ENCODE peak calls at places on chromosomes 2 and 18, in six cellular contexts. H is brain microvascular endothelial cell, X is mammary epithelial cell, F is astrocyte of the spinal cord, B is astrocyte of the cerebellum, G is GM20000. I is an unnamed sample.

GRCh38 chr2:205868773-205869333 is 186.6 kb downstream of the NRP2 start:
- DNase-seq in H (peak; percentile 68), X (peak; percentile 72), F (peak; percentile 88), B (peak; percentile 57), G (peak; percentile 18), I (no peak)

GRCh38 chr2:217954051-217954450 is 48.7 kb downstream of the TNS1 start:
- DNase-seq in H (no peak), X (no peak), F (no peak), B (no peak), G (no peak), I (no peak)

GRCh38 chr18:10591891-10592290 is 66.1 kb downstream of the NAPG start:
- DNase-seq in H (no peak), X (no peak), F (no peak), B (no peak), G (no peak), I (no peak)

GRCh38 chr2:51997571-51997970 is 965.6 kb upstream of the NRXN1 start:
- DNase-seq in H (no peak), X (no peak), F (no peak), B (no peak), G (no peak), I (no peak)

GRCh38 chr18:78767648-78768071 is 212.0 kb upstream of the SALL3 start:
- DNase-seq in H (no peak), X (no peak), F (no peak), B (no peak), G (no peak), I (no peak)

GRCh38 chr2:53460347-53460746 is 307.3 kb upstream of the CHAC2 start:
- DNase-seq in H (no peak), X (peak; percentile 63), F (no peak), B (no peak), G (no peak), I (no peak)

GRCh38 chr2:30608643-30609042 is 161.6 kb downstream of the LCLAT1 start:
- DNase-seq in H (no peak), X (no peak), F (no peak), B (no peak), G (no peak), I (no peak)

GRCh38 chr2:190469770-190470169 is 61.6 kb downstream of the MFSD6 start:
- DNase-seq in H (peak; percentile 64), X (peak; percentile 89), F (peak; percentile 71), B (peak; percentile 35), G (no peak), I (peak; percentile 46)

GRCh38 chr2:37316181-37316580 is 8.5 kb downstream of the PRKD3 start:
- DNase-seq in H (no peak), X (no peak), F (no peak), B (no peak), G (no peak), I (no peak)

GRCh38 chr2:136787970-136788369 is 22.6 kb downstream of the THSD7B start:
- DNase-seq in H (no peak), X (no peak), F (no peak), B (no peak), G (no peak), I (no peak)

GRCh38 chr2:105600037-105600442 is 144.7 kb upstream of the NCK2 start:
- DNase-seq in H (no peak), X (no peak), F (no peak), B (no peak), G (no peak), I (no peak)

DNA sequence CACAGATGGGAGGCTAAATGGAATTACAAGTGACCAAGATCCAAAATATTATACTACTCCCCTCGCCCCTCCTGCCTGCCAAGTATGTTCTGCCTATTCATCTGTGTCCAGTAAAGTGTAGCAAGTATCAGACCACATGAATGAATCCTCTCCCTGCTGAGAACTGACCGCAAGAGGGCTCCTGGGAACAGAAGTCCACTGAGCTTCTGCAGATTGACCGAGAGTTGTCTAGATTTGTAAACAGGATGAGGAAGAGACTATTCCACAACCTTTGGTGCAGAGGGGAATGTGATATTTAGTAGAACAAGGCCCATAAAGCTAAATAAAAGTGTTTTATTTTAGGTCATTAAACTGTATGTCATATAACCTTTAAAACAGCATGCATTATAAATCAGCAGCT is 376.9 kb downstream of the DCC start:
- DNase-seq in H (peak; percentile 8), X (no peak), F (peak; percentile 53), B (peak; percentile 38), G (no peak), I (no peak)
- TF ChIP-seq CTCF in H (peak; percentile 26), X (no peak), F (peak; percentile 31), B (peak; percentile 38), G (no peak), I (peak; percentile 14)

GRCh38 chr2:115163572-115163971 is 721.1 kb downstream of the DPP10 start:
- DNase-seq in H (no peak), X (no peak), F (no peak), B (no peak), G (no peak), I (no peak)

GRCh38 chr2:115168457-115168856 is 726.0 kb downstream of the DPP10 start:
- DNase-seq in H (no peak), X (no peak), F (no peak), B (no peak), G (no peak), I (no peak)

GRCh38 chr2:115162454-115163293 is 720.2 kb downstream of the DPP10 start:
- DNase-seq in H (no peak), X (no peak), F (no peak), B (no peak), G (no peak), I (no peak)

GRCh38 chr2:115161531-115162453 is 719.4 kb downstream of the DPP10 start:
- DNase-seq in H (no peak), X (no peak), F (no peak), B (no peak), G (peak; percentile 9), I (no peak)

DNA sequence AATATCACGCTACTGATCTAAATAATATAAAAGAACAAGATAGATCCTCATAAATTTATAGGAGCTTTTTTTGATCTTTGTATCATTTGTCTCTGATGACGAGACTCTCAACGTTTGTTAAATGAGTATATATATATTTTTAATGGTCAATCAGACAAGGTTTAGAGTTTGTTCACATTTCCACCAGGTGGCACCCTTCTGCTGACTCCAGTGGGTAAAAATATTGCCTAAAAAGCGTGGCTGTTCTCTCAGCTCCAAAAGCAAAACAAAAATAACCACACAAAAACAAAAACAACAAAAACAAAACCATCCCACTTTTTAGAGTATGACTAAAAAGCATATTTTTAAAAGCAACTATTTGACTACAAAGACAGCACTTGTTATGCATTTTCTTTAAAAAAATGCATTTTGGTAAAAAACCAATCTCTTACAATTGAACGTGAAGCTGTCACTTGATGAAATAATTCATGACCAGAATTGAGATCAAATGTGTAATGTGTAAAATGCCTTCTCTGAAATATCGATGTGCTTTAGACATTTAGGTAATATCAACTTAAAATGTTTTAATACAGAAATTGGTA is 723.2 kb downstream of the DPP10 start:
- DNase-seq in H (peak; percentile 12), X (peak; percentile 19), F (peak; percentile 14), B (peak; percentile 20), G (peak; percentile 32), I (no peak)
- TF ChIP-seq CTCF in H (peak; percentile 53), X (peak; percentile 40), F (peak; percentile 44), B (peak; percentile 56), G (peak; percentile 21), I (peak; percentile 44)

GRCh38 chr18:474416-474815 is 26.1 kb downstream of the COLEC12 start:
- DNase-seq in H (no peak), X (no peak), F (no peak), B (no peak), G (no peak), I (no peak)

GRCh38 chr18:477565-477964 is 22.9 kb downstream of the COLEC12 start:
- DNase-seq in H (no peak), X (no peak), F (no peak), B (no peak), G (peak; percentile 31), I (no peak)

GRCh38 chr18:478679-479078 is 21.8 kb downstream of the COLEC12 start:
- DNase-seq in H (peak; percentile 82), X (no peak), F (peak; percentile 71), B (no peak), G (no peak), I (no peak)

GRCh38 chr18:475202-475624 is 25.3 kb downstream of the COLEC12 start:
- DNase-seq in H (peak; percentile 58), X (no peak), F (peak; percentile 76), B (peak; percentile 81), G (no peak), I (no peak)

DNA sequence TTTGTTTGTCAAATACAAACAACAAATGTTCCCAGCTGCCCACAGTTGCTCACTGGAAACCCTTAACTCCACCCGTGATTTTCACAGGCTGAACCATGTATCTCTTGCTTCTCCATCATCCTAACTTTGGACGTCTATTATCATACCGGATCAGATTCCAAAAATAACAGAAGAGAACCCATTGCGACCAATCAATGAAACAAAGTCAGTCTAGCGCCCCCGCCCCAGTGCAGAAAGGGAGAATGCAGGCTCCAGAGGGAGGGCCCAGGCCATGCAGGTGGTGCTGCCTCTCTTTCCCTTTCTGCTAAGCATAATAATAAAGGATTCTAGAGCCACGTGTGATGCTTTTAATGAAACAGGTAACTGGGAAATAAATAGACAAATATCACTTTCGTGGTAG is 24.1 kb downstream of the COLEC12 start:
- DNase-seq in H (no peak), X (no peak), F (no peak), B (no peak), G (no peak), I (no peak)
- TF ChIP-seq CTCF in H (peak; percentile 30), X (no peak), F (peak; percentile 1), B (peak; percentile 11), G (no peak), I (no peak)

GRCh38 chr2:239724851-239725550 is 300.1 kb downstream of the NDUFA10 start:
- DNase-seq in H (no peak), X (no peak), F (no peak), B (no peak), G (no peak), I (no peak)
- TF ChIP-seq CTCF in H (no peak), X (no peak), F (no peak), B (no peak), G (no peak), I (no peak)

DNA sequence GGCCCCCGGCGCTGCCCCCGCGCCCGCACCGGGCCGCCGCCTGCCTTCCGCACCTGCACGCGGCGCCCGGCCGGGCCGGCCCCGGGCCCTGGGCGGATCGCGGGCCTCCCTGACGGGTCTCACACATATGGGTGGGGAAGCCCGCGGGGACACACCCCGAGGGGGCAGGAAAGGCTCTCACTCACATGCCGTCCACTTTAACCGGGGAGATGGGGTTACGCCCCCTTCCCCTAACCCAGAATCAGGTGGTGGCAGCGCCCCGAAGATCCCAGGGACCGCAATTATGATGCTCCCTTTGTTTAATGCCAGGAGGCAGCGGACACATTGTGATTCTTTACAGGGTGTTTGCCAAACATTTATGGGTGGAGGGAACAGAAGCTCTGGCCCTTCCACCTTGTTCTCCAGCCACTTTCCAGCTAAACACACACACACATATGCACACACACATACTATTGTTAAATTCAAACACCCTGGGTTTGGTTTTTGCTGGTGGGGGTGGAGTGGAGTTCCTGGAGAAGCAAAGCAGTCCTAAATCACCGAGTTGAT is 433 bp upstream of the ANKRD44 start:
- DNase-seq in H (no peak), X (no peak), F (peak; percentile 8), B (no peak), G (no peak), I (no peak)
- TF ChIP-seq CTCF in H (no peak), X (no peak), F (no peak), B (no peak), G (no peak), I (peak; percentile 1)